ENCODE peak calls at places on chromosomes 5 and 9, in five cellular contexts. C is CD8-positive, alpha-beta T cell; J is RWPE1; Z is WTC11; E is tibial nerve. Q is an unnamed sample.

GRCh38 chr9:118108971-118109370 is 404.8 kb downstream of the TLR4 start:
- DNase-seq in C (no peak), J (no peak), Z (no peak), E (no peak), Q (no peak)

GRCh38 chr5:38556115-38556598 is 289 bp downstream of the LIFR start:
- DNase-seq in C (no peak), J (no peak), Z (no peak), E (no peak), Q (no peak)

GRCh38 chr9:100432736-100433135 is 5.8 kb downstream of the MSANTD3 start:
- DNase-seq in C (no peak), J (no peak), Z (no peak), E (no peak), Q (no peak)

GRCh38 chr5:60435808-60436207 is 264.2 kb downstream of the DEPDC1B start:
- DNase-seq in C (no peak), J (no peak), Z (no peak), E (no peak), Q (no peak)

GRCh38 chr5:12985142-12985541 is 959.3 kb downstream of the DNAH5 start:
- DNase-seq in C (no peak), J (no peak), Z (no peak), E (no peak), Q (no peak)

GRCh38 chr9:109821711-109822110 is 41.7 kb downstream of the PALM2AKAP2 start:
- DNase-seq in C (no peak), J (no peak), Z (no peak), E (no peak), Q (no peak)

GRCh38 chr9:95440447-95440846 is 76.3 kb downstream of the PTCH1 start:
- DNase-seq in C (no peak), J (no peak), Z (no peak), E (no peak), Q (no peak)

GRCh38 chr9:86141843-86142242 is 42.5 kb upstream of the GOLM1 start:
- DNase-seq in C (no peak), J (no peak), Z (no peak), E (no peak), Q (no peak)

GRCh38 chr5:79269733-79270166 is 33.8 kb downstream of the JMY start:
- DNase-seq in C (no peak), J (no peak), Z (no peak), E (no peak), Q (no peak)

GRCh38 chr9:93138171-93138764 is 4.2 kb upstream of the NINJ1 start:
- DNase-seq in C (no peak), J (no peak), Z (no peak), E (no peak), Q (no peak)

GRCh38 chr5:78574731-78575161 is 73.8 kb downstream of the LHFPL2 start:
- DNase-seq in C (no peak), J (no peak), Z (no peak), E (no peak), Q (peak)

GRCh38 chr5:78009937-78010527 is 233.9 kb upstream of the TBCA start:
- DNase-seq in C (no peak), J (no peak), Z (no peak), E (no peak), Q (no peak)

GRCh38 chr9:138020120-138020794 is 142.7 kb downstream of the CACNA1B start:
- DNase-seq in C (no peak), J (no peak), Z (no peak), E (no peak), Q (no peak)

GRCh38 chr5:77971965-77972544 is 195.9 kb upstream of the TBCA start:
- DNase-seq in C (no peak), J (no peak), Z (no peak), E (no peak), Q (no peak)

GRCh38 chr9:94018628-94019027 is 63.5 kb upstream of the BARX1 start:
- DNase-seq in C (no peak), J (no peak), Z (no peak), E (no peak), Q (no peak)

GRCh38 chr9:71944754-71945409 is 33.4 kb downstream of the C9orf85 start:
- DNase-seq in C (no peak), J (peak), Z (no peak), E (no peak), Q (no peak)

GRCh38 chr5:131142970-131143617 is 22.0 kb downstream of the HINT1 start:
- DNase-seq in C (no peak), J (no peak), Z (no peak), E (no peak), Q (no peak)

GRCh38 chr9:109272045-109272444 is 48.8 kb downstream of the EPB41L4B start:
- DNase-seq in C (no peak), J (no peak), Z (no peak), E (no peak), Q (no peak)

GRCh38 chr5:96712100-96712746 is 50.0 kb downstream of the CAST start:
- DNase-seq in C (no peak), J (no peak), Z (no peak), E (no peak), Q (no peak)

GRCh38 chr5:72523960-72524582 is 16.9 kb upstream of the ZNF366 start:
- DNase-seq in C (no peak), J (peak), Z (no peak), E (peak), Q (peak)

GRCh38 chr9:14308751-14309140 is 5.2 kb downstream of the NFIB start:
- DNase-seq in C (no peak), J (no peak), Z (no peak), E (no peak), Q (no peak)

GRCh38 chr9:121505903-121506640 is 6.4 kb upstream of the GGTA1 start:
- DNase-seq in C (no peak), J (no peak), Z (no peak), E (no peak), Q (no peak)

GRCh38 chr9:34127035-34127948 is 794 bp upstream of the DCAF12 start:
- DNase-seq in C (no peak), J (no peak), Z (no peak), E (no peak), Q (no peak)

GRCh38 chr5:66170196-66170919 is 26.3 kb downstream of the SREK1 start:
- DNase-seq in C (no peak), J (no peak), Z (no peak), E (no peak), Q (no peak)

GRCh38 chr9:109600142-109600541 is 102.0 kb upstream of the PTPN3 start:
- DNase-seq in C (no peak), J (no peak), Z (no peak), E (no peak), Q (no peak)

GRCh38 chr9:33942471-33943083 is 106.1 kb downstream of the UBAP2 start:
- DNase-seq in C (no peak), J (peak), Z (no peak), E (no peak), Q (no peak)

GRCh38 chr5:138955013-138955660 is 80.0 kb upstream of the LRRTM2 start:
- DNase-seq in C (no peak), J (no peak), Z (no peak), E (peak), Q (no peak)

GRCh38 chr9:85876628-85877027 is 64.3 kb upstream of the NAA35 start:
- DNase-seq in C (no peak), J (no peak), Z (no peak), E (no peak), Q (no peak)

GRCh38 chr5:68369436-68370125 is 154.0 kb downstream of the PIK3R1 start:
- DNase-seq in C (no peak), J (no peak), Z (no peak), E (no peak), Q (peak)
- TF ChIP-seq CTCF in C (no peak), J (no peak), Z (no peak), E (no peak), Q (no peak)

GRCh38 chr5:18285257-18285656 is 651.0 kb downstream of the TAF11L14 start:
- DNase-seq in C (no peak), J (no peak), Z (no peak), E (no peak), Q (no peak)

GRCh38 chr5:18276939-18277338 is 642.7 kb downstream of the TAF11L14 start:
- DNase-seq in C (no peak), J (no peak), Z (no peak), E (no peak), Q (no peak)

DNA sequence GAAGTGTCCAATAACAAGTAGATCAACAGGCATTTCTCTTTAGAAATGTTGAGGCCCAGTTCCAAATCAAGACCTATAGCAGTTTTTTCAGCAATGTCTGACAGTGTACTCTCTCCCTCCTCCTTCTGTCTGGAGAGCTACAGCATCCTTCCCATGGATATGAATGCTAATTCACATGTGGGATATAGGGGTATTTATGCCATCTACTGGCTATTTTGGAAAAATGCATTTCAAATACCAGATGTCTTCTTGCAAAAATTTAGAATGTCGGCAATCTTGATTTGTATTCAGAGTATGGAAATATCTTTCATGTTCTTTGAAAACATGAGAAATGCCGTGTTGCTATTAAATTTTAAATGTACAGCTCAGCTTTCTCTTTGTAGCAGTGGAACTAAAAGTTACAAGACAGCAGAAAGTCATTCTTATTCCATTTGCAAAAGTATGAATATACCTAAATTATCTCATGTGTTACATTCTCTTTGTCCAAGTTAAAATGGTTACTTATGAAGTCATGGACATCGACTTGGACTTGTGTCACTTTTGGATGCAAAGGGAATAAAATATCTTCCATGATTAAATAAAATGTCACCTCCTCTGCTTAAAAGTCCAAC is 647.8 kb downstream of the TAF11L14 start:
- DNase-seq in C (no peak), J (peak), Z (no peak), E (no peak), Q (no peak)
- TF ChIP-seq CTCF in C (no peak), J (peak), Z (no peak), E (peak), Q (peak)

GRCh38 chr9:25261445-25261844 is 416.8 kb downstream of the TUSC1 start:
- DNase-seq in C (no peak), J (no peak), Z (no peak), E (no peak), Q (no peak)
- TF ChIP-seq CTCF in C (no peak), J (no peak), Z (no peak), E (no peak), Q (no peak)

GRCh38 chr5:55308254-55308836 is 556 bp downstream of the MTREX start:
- DNase-seq in C (peak), J (peak), Z (no peak), E (no peak), Q (no peak)
- TF ChIP-seq CTCF in C (no peak), J (no peak), Z (no peak), E (no peak), Q (peak)

DNA sequence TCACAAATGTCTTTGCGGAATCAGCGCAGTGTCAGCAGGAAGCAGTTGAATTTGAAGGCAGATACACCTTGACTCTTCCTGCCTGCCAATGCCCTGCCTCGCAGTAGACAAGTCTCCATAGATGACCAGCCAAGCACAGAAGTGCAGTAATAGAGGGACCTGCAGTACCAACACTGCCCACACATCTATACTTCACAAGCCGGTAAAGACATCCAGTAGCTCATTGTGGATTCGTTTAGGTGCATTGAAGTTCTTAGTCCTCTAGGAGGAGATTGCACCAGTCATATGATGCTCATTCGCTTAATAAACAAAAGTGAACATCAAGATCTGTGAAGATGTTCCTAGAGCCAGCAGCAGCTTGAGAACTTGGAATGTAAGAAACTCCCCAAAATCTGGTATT is 7.1 kb upstream of the IFNA2 start:
- DNase-seq in C (no peak), J (no peak), Z (no peak), E (no peak), Q (no peak)
- TF ChIP-seq CTCF in C (peak), J (no peak), Z (no peak), E (no peak), Q (peak)